ENCODE peak calls at places on chromosomes 5 and 9, in ten cellular contexts. S is SK-N-SH, U is suprapubic skin, K is GM12892, E is HCT116, L is spleen, P is breast epithelium, X is HepG2, A is stomach, Q is transverse colon. N is an unnamed sample.
A peak's percentile ranks its signal among the peaks of the same experiment; 100 is the strongest.

GRCh38 chr5:88743231-88743879 is 139.6 kb downstream of the MEF2C start:
- DNase-seq in S (no peak), U (no peak), K (no peak), E (peak; percentile 28), L (no peak), P (no peak), X (no peak), A (no peak), Q (no peak), N (no peak)

GRCh38 chr9:19229725-19230355 is 653 bp upstream of the DENND4C start:
- DNase-seq in S (peak; percentile 64), U (peak; percentile 83), K (peak; percentile 53), E (peak; percentile 36), L (peak; percentile 94), P (no peak), X (peak; percentile 51), A (no peak), Q (peak; percentile 76), N (no peak)

GRCh38 chr5:30878751-30879150 is 314.7 kb upstream of the CDH6 start:
- DNase-seq in S (no peak), U (no peak), K (no peak), E (no peak), L (no peak), P (no peak), X (no peak), A (no peak), Q (no peak), N (no peak)

GRCh38 chr9:119337566-119337965 is 31.7 kb downstream of the BRINP1 start:
- DNase-seq in S (no peak), U (no peak), K (no peak), E (no peak), L (no peak), P (no peak), X (no peak), A (no peak), Q (no peak), N (no peak)

GRCh38 chr5:153952893-153953292 is 85.8 kb downstream of the FAM114A2 start:
- DNase-seq in S (no peak), U (no peak), K (no peak), E (no peak), L (no peak), P (no peak), X (no peak), A (no peak), Q (no peak), N (no peak)

GRCh38 chr5:142938201-142938600 is 168.0 kb downstream of the ARHGAP26 start:
- DNase-seq in S (no peak), U (no peak), K (no peak), E (no peak), L (no peak), P (no peak), X (no peak), A (no peak), Q (no peak), N (no peak)

GRCh38 chr5:32030686-32031478 is 143.2 kb downstream of the GOLPH3 start:
- DNase-seq in S (no peak), U (no peak), K (no peak), E (no peak), L (no peak), P (no peak), X (no peak), A (no peak), Q (no peak), N (no peak)

GRCh38 chr9:35748858-35749514 is at the start of the genes GBA2 and RGP1:
- DNase-seq in S (peak; percentile 94), U (peak; percentile 86), K (peak; percentile 79), E (peak; percentile 42), L (peak; percentile 96), P (peak; percentile 63), X (peak; percentile 77), A (peak; percentile 89), Q (peak; percentile 91), N (peak; percentile 76)

GRCh38 chr9:304519-305185 is 90.0 kb downstream of the DOCK8 start:
- DNase-seq in S (no peak), U (no peak), K (no peak), E (no peak), L (no peak), P (peak; percentile 66), X (no peak), A (no peak), Q (no peak), N (peak; percentile 36)

GRCh38 chr9:33809506-33809905 is 7.5 kb upstream of the UBE2R2 start:
- DNase-seq in S (no peak), U (no peak), K (no peak), E (no peak), L (no peak), P (no peak), X (no peak), A (no peak), Q (no peak), N (no peak)

GRCh38 chr5:31106259-31106658 is 87.2 kb upstream of the CDH6 start:
- DNase-seq in S (no peak), U (no peak), K (no peak), E (no peak), L (no peak), P (no peak), X (no peak), A (no peak), Q (no peak), N (no peak)

GRCh38 chr9:95574176-95574575 is 57.4 kb upstream of the PTCH1 start:
- DNase-seq in S (no peak), U (no peak), K (no peak), E (no peak), L (no peak), P (no peak), X (no peak), A (no peak), Q (no peak), N (no peak)

DNA sequence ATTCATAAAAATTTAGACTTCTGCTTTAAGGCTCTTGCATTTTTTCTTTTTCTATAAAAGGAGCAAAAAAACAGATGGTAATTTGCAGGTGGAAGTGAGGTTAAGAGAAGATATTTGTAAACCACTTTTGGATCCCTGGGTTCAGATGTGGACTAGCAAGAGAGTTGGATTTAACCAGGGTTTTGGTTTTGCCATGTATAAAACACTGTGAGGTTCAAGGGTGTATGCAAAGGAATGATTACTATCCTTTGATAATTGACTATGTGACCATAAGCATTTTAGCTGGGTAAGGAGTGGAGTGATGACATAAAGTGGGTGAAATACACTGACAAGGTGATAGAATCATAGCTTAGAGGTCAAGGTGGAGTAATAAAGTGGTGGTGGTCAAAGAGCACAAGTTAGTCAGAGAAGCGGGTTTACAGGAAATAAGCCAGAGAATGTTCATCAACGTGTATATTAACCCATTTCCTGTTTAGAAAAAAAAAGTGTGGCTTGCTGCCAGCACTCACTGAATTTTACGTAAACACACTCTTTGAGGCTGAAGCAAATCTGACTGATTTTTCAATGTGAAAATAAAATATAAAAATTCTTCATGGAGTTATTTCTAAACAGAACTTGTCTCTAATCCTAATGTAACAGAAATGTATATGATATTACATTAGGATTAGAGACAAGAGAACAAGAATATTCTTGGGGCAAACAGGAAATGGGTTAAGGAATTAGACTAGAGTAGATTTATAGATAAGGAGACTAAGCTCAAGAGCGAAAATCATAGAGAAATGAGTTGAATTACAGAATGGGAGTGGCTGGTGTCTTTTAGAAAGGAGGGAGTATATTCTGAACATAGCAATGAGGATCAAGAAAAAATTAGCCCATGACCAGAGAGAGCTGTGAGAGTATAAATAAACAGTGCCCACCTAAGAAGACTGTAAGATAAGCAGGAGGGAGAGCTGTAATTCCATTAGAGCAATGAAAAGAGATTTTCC is 74.5 kb downstream of the CDKN2A start:
- DNase-seq in S (peak; percentile 4), U (no peak), K (no peak), E (peak; percentile 37), L (no peak), P (no peak), X (peak; percentile 1), A (no peak), Q (no peak), N (no peak)
- TF ChIP-seq POLR2AphosphoS5 in S (no peak), U (no peak), K (no peak), E (no peak), L (no peak), P (no peak), X (no peak), A (no peak), Q (no peak), N (no peak)

GRCh38 chr9:107621436-107621835 is 131.9 kb upstream of the KLF4 start:
- DNase-seq in S (no peak), U (no peak), K (no peak), E (no peak), L (no peak), P (no peak), X (no peak), A (no peak), Q (no peak), N (no peak)
- TF ChIP-seq POLR2AphosphoS5 in S (no peak), U (no peak), K (no peak), E (no peak), L (no peak), P (no peak), X (no peak), A (no peak), Q (no peak), N (no peak)

DNA sequence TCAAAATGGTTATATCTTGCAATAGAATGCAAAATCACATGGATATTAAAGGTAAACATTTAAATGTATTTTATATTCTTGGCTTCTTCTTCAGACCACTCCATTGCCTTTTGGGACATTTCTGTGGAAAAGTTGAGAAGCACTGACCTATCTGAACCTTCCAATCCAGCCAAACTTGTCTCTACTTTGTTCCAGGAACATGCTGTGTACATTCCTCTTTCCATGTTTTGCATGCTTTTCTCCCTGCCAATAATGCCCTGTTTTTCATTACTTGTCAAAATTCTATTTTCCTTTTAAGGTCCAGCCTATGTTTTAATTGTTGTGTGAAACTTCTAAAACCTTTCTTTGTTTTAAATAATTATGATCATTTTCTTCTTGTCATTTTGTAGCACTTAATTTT is 28.3 kb downstream of the JAK2 start:
- DNase-seq in S (no peak), U (no peak), K (no peak), E (no peak), L (no peak), P (no peak), X (no peak), A (no peak), Q (no peak), N (no peak)
- TF ChIP-seq POLR2AphosphoS5 in S (no peak), U (no peak), K (no peak), E (no peak), L (no peak), P (no peak), X (no peak), A (no peak), Q (peak; percentile 79), N (peak; percentile 18)

GRCh38 chr9:129739432-129739831 is 13.4 kb downstream of the PTGES start:
- DNase-seq in S (no peak), U (no peak), K (no peak), E (no peak), L (no peak), P (no peak), X (no peak), A (no peak), Q (no peak), N (no peak)

GRCh38 chr9:129740174-129740573 is 12.7 kb downstream of the PTGES start:
- DNase-seq in S (no peak), U (no peak), K (no peak), E (no peak), L (no peak), P (no peak), X (no peak), A (no peak), Q (no peak), N (no peak)

GRCh38 chr9:129736334-129736733 is 16.5 kb downstream of the PTGES start:
- DNase-seq in S (no peak), U (no peak), K (no peak), E (no peak), L (no peak), P (no peak), X (no peak), A (no peak), Q (no peak), N (no peak)

GRCh38 chr9:129735546-129735945 is 17.3 kb downstream of the PTGES start:
- DNase-seq in S (no peak), U (no peak), K (no peak), E (no peak), L (no peak), P (no peak), X (no peak), A (no peak), Q (no peak), N (no peak)

GRCh38 chr9:129737479-129738269 is 15.2 kb downstream of the PTGES start:
- DNase-seq in S (peak; percentile 94), U (peak; percentile 91), K (peak; percentile 86), E (peak; percentile 51), L (peak; percentile 94), P (peak; percentile 76), X (peak; percentile 45), A (peak; percentile 92), Q (peak; percentile 90), N (peak; percentile 83)
- TF ChIP-seq POLR2AphosphoS5 in S (no peak), U (no peak), K (no peak), E (peak; percentile 58), L (peak; percentile 34), P (peak; percentile 65), X (no peak), A (no peak), Q (peak; percentile 29), N (peak; percentile 62)